ENCODE peak calls at places on chromosomes 4 and X, in four cellular contexts. K, X, E and U are unnamed samples. For H3K9me3 and H3K36me3, the result is how much of the 10 kb centered on the place peaks cover.

GRCh38 chr4:41561241-41561640 is 23.3 kb downstream of the LIMCH1 start:
- DNase-seq in K (no peak), E (no peak), X (no peak), U (no peak)

GRCh38 chrX:68196939-68197791 is 236.1 kb downstream of the OPHN1 start:
- DNase-seq in K (peak), X (peak), E (peak), U (peak)

GRCh38 chrX:141341341-141341740 is 99.0 kb upstream of the SPANXC start:
- DNase-seq in E (peak), K (peak), X (no peak), U (peak)

GRCh38 chrX:5842601-5843000 is 386.1 kb downstream of the NLGN4X start:
- DNase-seq in E (no peak), K (no peak), X (no peak), U (no peak)

GRCh38 chr4:142331646-142332045 is 514.5 kb downstream of the INPP4B start:
- DNase-seq in E (peak), K (no peak), X (no peak), U (no peak)

GRCh38 chr4:142565771-142566170 is 280.3 kb downstream of the INPP4B start:
- DNase-seq in X (no peak), E (no peak), K (no peak), U (no peak)

GRCh38 chrX:138877746-138878145 is 166.2 kb upstream of the FGF13 start:
- DNase-seq in K (peak), X (no peak), E (no peak), U (no peak)

GRCh38 chr4:14152834-14153519 is 525.5 kb upstream of the BOD1L1 start:
- DNase-seq in K (no peak), X (no peak), E (no peak), U (no peak)

GRCh38 chrX:47539860-47540259 is 21.1 kb upstream of the ARAF start:
- DNase-seq in K (peak), E (no peak), X (no peak), U (no peak)

GRCh38 chr4:70768301-70768948 is 46.7 kb downstream of the RUFY3 start:
- DNase-seq in E (no peak), X (no peak), K (peak), U (no peak)

GRCh38 chrX:111005151-111005550 is 90.8 kb upstream of the PAK3 start:
- DNase-seq in K (no peak), X (no peak), E (no peak), U (no peak)

GRCh38 chr4:153579410-153579809 is 104.7 kb upstream of the TLR2 start:
- DNase-seq in E (no peak), X (peak), K (no peak), U (no peak)

GRCh38 chr4:80365928-80366327 is 30.4 kb downstream of the CFAP299 start:
- DNase-seq in E (peak), K (peak), X (peak), U (peak)

GRCh38 chr4:181792641-181793612 is 450.3 kb upstream of the TENM3 start:
- DNase-seq in E (no peak), X (no peak), K (no peak), U (no peak)

GRCh38 chr4:155672342-155672741 is 5.7 kb downstream of the GUCY1A1 start:
- DNase-seq in E (no peak), X (no peak), K (no peak), U (no peak)

GRCh38 chr4:88219099-88219498 is 60.7 kb upstream of the ABCG2 start:
- DNase-seq in E (peak), K (peak), X (peak), U (no peak)

GRCh38 chr4:2931765-2932560 is 31.2 kb downstream of the NOP14 start:
- DNase-seq in K (no peak), X (peak), E (no peak), U (no peak)

GRCh38 chr4:4270529-4270928 is 19.4 kb downstream of the LYAR start:
- DNase-seq in X (no peak), E (no peak), K (peak), U (no peak)

GRCh38 chr4:73810191-73810590 is 26.3 kb upstream of the CXCL6 start:
- DNase-seq in E (no peak), K (no peak), X (no peak), U (no peak)

GRCh38 chrX:147550217-147550616 is 361.5 kb upstream of the FMR1 start:
- DNase-seq in E (no peak), K (peak), X (peak), U (peak)

DNA sequence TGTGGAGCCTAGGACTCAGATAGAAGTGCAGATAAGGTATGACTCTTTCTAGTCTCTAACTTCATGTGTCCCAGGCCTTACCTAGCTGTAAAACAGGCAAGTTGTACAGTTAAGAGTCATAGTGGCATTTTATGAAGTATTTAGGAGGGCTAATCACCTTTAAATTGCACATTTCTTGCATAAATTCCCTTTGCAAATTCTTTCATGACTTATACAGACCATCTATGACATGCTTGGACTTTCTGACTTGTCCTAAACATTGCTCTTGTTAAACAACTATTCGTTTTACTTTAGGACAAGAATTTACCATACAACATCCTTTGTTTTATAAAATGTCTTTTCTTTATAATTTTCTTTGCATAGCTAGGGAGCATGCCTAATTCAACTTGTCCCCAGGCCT is 7.8 kb upstream of the RRAGB start:
- DNase-seq in E (no peak), X (peak), K (no peak), U (no peak)
- H3K9me3 ChIP-seq in E (under half), X (under half), K (under half), U (under half)

GRCh38 chr4:8434251-8435073 is 6.1 kb downstream of the ACOX3 start:
- DNase-seq in K (no peak), X (no peak), E (no peak), U (no peak)
- H3K4me3 ChIP-seq in K (no peak), X (peak), E (no peak), U (no peak)

GRCh38 chrX:23694606-23695005 is 27.3 kb downstream of the PRDX4 start:
- DNase-seq in X (peak), K (peak), E (peak), U (peak)

DNA sequence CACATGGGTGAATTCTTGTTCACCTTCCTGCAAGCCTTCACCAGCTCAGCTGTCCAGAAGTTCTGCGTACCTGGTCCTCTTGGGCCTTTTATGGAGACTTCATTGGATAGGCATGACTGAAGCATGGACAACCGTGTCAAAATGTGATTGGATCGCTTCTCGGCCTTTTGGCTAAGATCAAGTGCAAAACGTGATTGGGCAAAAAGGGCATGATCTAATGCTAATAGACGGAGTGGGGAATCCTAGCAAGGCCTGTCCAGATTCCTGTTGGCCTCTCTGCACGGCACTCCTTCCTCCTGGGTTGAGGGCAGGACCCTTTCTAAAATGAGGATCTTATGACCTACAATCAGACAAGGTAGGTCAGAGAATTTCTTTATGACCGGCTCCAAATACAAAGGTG is 24.9 kb downstream of the PRDX4 start:
- DNase-seq in E (no peak), X (no peak), K (no peak), U (no peak)
- H3K36me3 ChIP-seq in E (under half), X (under half), K (under half), U (under half)

DNA sequence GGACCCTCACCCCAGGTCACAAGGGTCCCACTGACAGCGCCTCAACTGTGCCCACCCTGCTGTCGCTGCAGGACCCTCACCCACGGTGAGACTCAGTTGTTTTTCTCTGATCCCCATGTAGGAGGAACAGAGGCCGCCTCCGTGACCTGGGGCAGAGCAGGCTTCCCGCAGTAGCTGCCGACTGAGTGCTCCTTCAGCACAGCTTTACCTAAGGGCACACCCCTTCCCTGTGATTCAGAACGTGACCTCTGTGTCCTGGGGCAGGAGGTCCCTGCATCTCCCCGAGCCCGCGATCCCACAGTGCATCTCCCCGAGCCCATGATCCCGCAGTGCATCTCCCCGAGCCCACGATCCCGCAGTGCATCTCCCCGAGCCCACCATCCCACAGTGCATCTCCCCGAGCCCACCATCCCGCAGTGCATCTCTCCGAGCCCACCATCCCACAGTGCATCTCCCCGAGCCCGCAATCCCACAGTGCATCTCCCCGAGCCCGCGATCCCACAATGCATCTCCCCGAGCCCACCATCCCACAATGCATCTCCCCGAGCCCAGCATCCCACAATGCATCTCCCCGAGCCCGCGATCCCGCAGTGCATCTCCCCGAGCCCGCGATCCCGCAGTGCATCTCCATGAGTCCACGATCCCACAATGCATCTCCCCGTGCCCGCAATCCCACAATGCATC is 23.6 kb downstream of the PPP2R3B start:
- DNase-seq in K (no peak), E (no peak), X (no peak), U (no peak)
- H3K9me3 ChIP-seq in K (under half), E (under half), X (under half), U (under half)

DNA sequence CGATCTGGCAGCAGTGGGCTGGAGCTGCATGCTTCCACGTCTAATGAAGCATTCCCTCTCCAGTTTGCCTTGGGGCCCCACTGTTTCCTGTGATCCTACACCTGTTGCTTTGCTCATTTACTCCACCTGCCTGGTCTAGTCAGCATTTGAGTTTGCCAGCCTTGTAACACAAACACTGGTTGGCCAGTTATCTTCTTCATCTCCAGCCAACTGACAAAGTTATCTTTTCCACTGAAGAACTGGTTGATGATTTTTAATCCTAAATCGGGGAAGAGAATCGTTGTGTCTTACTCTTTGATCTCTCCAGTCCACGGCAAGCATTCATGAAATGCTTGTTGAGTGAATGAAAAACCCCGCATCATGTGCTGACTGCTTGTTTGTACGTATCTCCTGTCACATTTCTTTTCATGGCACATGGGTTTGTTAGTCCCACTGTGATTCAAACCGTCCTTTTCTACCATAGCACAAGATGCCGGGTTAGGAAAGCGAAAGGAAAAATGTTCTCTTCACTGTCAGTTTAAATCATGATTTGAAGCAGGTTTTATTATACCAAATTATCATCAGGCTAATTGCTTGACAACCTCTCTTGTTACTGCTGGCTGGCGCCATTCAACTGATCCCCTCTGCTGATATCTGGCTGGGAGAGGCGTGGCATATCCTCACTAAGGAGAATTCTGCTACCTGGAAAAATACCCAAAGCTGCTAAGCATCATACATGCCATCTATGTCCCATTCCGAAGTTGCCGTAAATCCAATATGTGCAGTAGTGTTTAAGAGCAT is 144.8 kb downstream of the SHROOM3 start:
- DNase-seq in X (no peak), E (no peak), K (no peak), U (no peak)
- H3K4me3 ChIP-seq in X (no peak), E (no peak), K (no peak), U (no peak)